ENCODE peak calls at places on chromosomes 4 and X, in eight cellular contexts. W is GM23338, B is thoracic aorta, Q is glutamatergic neuron, L is bronchial epithelial cell, D is fibroblast of the aortic adventitia, U is body of pancreas, T is heart left ventricle. C is an unnamed sample.

GRCh38 chr4:127782025-127782274 is 172 bp upstream of the HSPA4L start:
- DNase-seq in W (peak), B (peak), Q (peak), L (peak), D (peak), U (peak), T (peak), C (peak)

GRCh38 chr4:160286051-160286450 is 1183.2 kb downstream of the RAPGEF2 start:
- DNase-seq in W (no peak), B (no peak), Q (no peak), L (no peak), D (no peak), U (no peak), T (no peak), C (no peak)

GRCh38 chr4:127261476-127261875 is 371.3 kb upstream of the INTU start:
- DNase-seq in W (no peak), B (no peak), Q (no peak), L (peak), D (no peak), U (no peak), T (no peak), C (no peak)

GRCh38 chr4:146243141-146243882 is 29.0 kb downstream of the REELD1 start:
- DNase-seq in W (peak), B (no peak), Q (no peak), L (peak), D (no peak), U (no peak), T (no peak), C (peak)

GRCh38 chr4:161642708-161643107 is 521.1 kb downstream of the FSTL5 start:
- DNase-seq in W (no peak), B (no peak), Q (no peak), L (peak), D (no peak), U (no peak), T (no peak), C (no peak)

GRCh38 chrX:11629593-11630211 is 36.0 kb downstream of the ARHGAP6 start:
- DNase-seq in W (peak), B (peak), Q (no peak), L (peak), D (peak), U (no peak), T (peak), C (no peak)

GRCh38 chrX:150621652-150622051 is 53.2 kb downstream of the MTM1 start:
- DNase-seq in W (no peak), B (no peak), Q (no peak), L (no peak), D (no peak), U (no peak), T (no peak), C (no peak)

GRCh38 chr4:1518997-1519700 is 112.9 kb upstream of the NKX1-1 start:
- DNase-seq in W (no peak), B (no peak), Q (peak), L (no peak), D (no peak), U (no peak), T (peak), C (no peak)

GRCh38 chr4:184721254-184721653 is 12.6 kb downstream of the CENPU start:
- DNase-seq in W (no peak), B (no peak), Q (no peak), L (no peak), D (no peak), U (no peak), T (no peak), C (no peak)

GRCh38 chr4:143555676-143556075 is 42.2 kb downstream of the SMARCA5 start:
- DNase-seq in W (no peak), B (no peak), Q (no peak), L (peak), D (no peak), U (no peak), T (no peak), C (no peak)

GRCh38 chr4:67401902-67402301 is 143.4 kb downstream of the CENPC start:
- DNase-seq in W (no peak), B (no peak), Q (no peak), L (no peak), D (no peak), U (no peak), T (no peak), C (no peak)

DNA sequence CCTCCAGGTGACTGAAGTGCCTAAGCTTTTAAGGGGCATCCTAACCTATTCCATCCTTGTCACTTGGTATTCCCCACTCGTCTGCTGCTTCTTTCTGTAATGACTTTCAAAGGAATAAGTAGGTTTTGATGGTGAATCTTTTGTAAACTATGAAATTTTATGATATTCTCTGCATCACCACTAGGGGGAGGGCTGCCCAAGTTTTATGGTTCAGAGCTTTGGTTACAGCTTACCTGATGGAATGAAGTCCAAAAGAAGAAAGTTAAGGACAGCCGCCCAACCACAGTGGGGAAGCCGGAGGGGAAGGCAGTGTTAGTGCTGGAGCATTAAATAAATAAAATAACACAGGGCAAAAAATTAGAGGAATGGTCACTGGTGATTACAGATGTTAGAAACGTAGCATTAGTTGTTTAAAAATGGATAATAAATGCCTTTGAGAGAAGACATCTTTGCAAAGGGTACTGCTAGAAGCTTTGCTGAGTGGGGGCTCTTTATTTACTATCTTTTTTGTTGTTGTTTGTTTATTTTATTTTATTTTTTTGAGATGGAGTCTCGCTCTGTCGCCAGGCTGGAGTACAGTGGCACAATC is 204.9 kb downstream of the GBA3 start:
- DNase-seq in W (peak), B (no peak), Q (peak), L (peak), D (peak), U (peak), T (no peak), C (no peak)
- TF ChIP-seq CTCF in W (peak), B (peak), Q (peak), L (peak), D (peak), U (peak), T (peak), C (peak)

DNA sequence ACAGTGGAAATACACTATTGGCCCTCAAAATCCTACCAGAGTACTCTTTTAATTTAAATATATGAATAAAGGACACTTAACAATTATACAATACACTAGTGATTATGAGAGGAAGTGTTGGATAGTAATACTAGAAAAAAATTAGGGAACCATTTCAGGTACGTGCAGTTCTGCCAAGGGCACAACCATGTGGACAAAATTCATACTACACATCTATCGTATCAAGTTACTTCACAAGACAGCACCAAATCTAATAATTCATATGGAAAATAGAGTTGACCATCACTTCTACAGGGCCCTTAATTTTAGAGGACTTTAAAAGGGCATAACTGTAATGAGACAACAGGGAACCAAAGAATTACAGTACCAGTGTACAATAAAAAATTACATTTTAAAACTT is 69.2 kb upstream of the ZCCHC13 start:
- DNase-seq in W (no peak), B (no peak), Q (no peak), L (no peak), D (no peak), U (no peak), T (no peak), C (no peak)
- TF ChIP-seq CTCF in W (no peak), B (no peak), Q (no peak), L (no peak), D (no peak), U (no peak), T (no peak), C (no peak)

DNA sequence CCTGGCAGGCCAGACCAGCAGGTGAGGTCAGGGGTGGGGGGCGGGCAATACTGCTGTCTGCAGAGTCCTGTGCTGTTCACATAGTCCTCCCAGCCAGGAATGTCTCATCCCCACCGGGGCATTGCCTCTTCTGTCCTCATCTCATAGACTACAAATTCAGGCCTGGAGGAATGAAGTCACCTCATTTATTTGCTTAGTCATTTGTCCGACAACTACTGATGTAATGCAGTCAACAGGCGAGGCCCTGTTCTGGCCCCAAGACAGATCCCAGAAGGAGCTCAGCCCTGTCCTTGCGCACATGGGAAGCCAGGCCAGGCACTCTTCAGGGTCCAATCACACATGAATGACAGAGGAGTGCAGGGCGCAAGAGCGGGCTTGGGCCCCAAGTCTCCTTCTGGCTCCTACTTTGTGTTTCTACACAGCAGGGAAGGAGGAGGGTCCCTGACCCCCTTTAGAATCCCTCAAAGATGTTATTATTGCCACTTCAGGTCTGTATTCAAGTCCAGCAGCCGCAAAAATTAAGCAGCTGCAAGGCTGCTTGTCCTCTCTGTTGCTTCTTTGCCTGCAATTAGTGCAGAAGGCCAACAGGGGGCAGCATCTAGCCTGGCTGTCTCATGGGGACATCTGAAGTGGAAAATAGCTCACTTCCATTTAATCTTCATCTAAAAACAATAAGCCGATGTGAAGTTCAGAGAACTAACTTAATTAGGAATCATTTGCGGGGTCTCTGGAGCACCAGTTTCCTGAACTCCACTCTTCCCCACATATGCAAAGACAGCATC is 15.2 kb upstream of the HMX1 start:
- DNase-seq in W (no peak), B (no peak), Q (no peak), L (no peak), D (no peak), U (no peak), T (no peak), C (no peak)
- TF ChIP-seq CTCF in W (peak), B (no peak), Q (peak), L (peak), D (peak), U (no peak), T (peak), C (peak)

GRCh38 chrX:83916525-83916924 is 55.6 kb downstream of the CYLC1 start:
- DNase-seq in W (peak), B (no peak), Q (peak), L (peak), D (no peak), U (no peak), T (no peak), C (no peak)
- TF ChIP-seq CTCF in W (peak), B (no peak), Q (peak), L (peak), D (peak), U (no peak), T (peak), C (peak)

GRCh38 chrX:49106296-49106695 is 17.2 kb downstream of the GPKOW start:
- DNase-seq in W (no peak), B (no peak), Q (no peak), L (no peak), D (no peak), U (no peak), T (no peak), C (no peak)

GRCh38 chrX:49101629-49101984 is 21.9 kb upstream of the WDR45 start:
- DNase-seq in W (peak), B (no peak), Q (no peak), L (no peak), D (no peak), U (no peak), T (no peak), C (no peak)

GRCh38 chrX:49100704-49101628 is 21.3 kb upstream of the WDR45 start:
- DNase-seq in W (peak), B (peak), Q (peak), L (peak), D (peak), U (peak), T (peak), C (peak)

GRCh38 chrX:49103637-49104036 is 19.9 kb downstream of the GPKOW start:
- DNase-seq in W (no peak), B (no peak), Q (no peak), L (no peak), D (no peak), U (no peak), T (no peak), C (no peak)

DNA sequence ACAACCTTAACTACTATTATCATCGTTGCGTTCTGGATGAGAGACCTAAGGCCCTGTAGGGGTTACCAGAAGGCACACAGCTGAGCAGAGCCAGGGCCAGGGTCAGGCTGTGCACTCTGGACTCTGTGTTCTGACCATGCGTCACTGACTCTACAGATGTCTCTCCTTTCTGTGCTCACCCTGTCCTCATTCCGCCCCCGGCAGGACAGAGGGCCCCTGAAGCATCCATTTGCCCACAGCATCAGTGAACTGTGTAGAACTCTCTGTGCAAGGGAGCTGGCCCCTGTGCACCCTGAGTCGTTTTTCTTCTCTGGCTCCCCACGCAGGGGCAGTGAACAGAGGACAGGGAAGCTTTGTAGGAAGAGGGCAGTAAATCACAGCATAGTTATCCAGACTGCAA is 21.3 kb downstream of the GPKOW start:
- DNase-seq in W (no peak), B (no peak), Q (no peak), L (no peak), D (no peak), U (no peak), T (no peak), C (no peak)
- TF ChIP-seq CTCF in W (no peak), B (no peak), Q (no peak), L (no peak), D (no peak), U (no peak), T (no peak), C (no peak)

DNA sequence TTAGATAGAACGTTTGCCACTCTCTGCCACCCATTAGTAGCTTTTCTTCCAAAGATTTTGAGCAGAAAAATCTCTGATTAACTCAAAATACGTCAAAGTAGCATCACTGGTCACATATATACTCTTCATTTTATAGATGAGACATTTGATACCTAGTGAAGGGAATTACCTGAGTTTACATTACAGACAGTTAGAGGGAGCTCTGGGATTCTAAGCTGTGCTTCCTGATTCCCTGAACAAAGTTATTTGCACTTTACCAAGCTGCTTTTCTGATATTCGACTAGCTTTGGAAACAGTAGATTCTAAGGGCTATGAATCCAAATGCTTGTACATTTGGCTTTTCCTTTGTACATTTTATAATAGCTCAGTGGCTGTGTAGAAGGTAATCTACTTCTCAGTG is 1602.1 kb downstream of the STIM2 start:
- DNase-seq in W (peak), B (no peak), Q (no peak), L (no peak), D (peak), U (no peak), T (no peak), C (no peak)
- TF ChIP-seq CTCF in W (peak), B (no peak), Q (no peak), L (no peak), D (peak), U (no peak), T (no peak), C (no peak)

GRCh38 chrX:21295246-21295820 is 78.9 kb upstream of the CNKSR2 start:
- DNase-seq in W (peak), B (no peak), Q (no peak), L (no peak), D (no peak), U (no peak), T (no peak), C (no peak)
- TF ChIP-seq CTCF in W (no peak), B (no peak), Q (no peak), L (no peak), D (no peak), U (no peak), T (no peak), C (no peak)

DNA sequence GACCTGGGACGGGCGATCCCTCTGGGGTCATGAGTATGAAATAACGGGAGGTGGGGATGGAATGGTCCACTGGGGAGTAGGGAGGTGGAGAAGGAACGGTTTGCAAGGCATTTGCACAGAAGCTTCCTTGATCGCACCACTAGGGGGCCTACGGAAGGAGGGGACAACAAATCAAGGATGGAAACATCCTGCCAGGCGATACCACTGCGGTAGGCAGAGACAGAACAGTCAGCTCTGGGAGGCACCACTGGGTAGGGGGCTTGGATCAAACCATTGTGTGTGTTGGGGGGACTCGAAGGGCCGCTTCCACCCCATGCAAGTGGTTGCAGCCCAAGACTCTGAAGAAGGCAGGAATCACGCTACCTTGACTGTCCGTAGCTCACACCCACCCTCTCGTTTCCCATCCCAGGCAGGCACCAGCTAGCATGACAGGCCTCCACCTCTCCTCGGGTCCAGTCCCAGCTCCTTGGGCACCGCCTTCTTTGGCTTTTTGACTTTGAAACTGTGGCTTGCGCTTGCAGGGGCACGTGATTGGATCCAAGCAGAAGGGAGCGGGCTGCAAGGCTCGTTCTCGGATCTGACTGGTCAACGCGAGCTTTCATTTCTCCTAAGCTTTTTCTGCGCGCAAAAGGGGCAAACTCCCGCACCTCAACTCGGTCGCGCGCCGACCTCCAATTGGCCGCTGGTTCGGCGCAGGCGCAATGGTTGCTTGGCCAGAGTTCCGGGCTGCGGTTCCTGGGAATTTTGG is 28.4 kb downstream of the GAGE1 start:
- DNase-seq in W (peak), B (no peak), Q (no peak), L (no peak), D (no peak), U (no peak), T (no peak), C (peak)
- TF ChIP-seq CTCF in W (peak), B (no peak), Q (no peak), L (no peak), D (no peak), U (no peak), T (no peak), C (no peak)

GRCh38 chr4:174217273-174218126 is 66.0 kb downstream of the FBXO8 start:
- DNase-seq in W (peak), B (no peak), Q (peak), L (no peak), D (peak), U (peak), T (peak), C (peak)
- TF ChIP-seq CTCF in W (no peak), B (no peak), Q (no peak), L (no peak), D (no peak), U (no peak), T (no peak), C (no peak)